ENCODE peak calls at places on chromosomes 1 and 21, in nine cellular contexts. N is IMR-90, X is H1, R is breast epithelium, K is right lobe of liver, T is sigmoid colon, D is K562, H is vagina, S is HCT116. Q is an unnamed sample.

GRCh38 chr21:43034098-43034497 is 41.5 kb downstream of the CBS start:
- DNase-seq in N (peak), X (no peak), R (no peak), K (no peak), T (no peak), D (no peak), H (no peak), S (no peak), Q (no peak)

GRCh38 chr1:192788184-192788583 is 20.7 kb upstream of the RGS2 start:
- DNase-seq in N (peak), X (no peak), R (no peak), K (peak), T (peak), D (peak), H (no peak), S (no peak), Q (peak)

GRCh38 chr1:224780736-224781135 is 148.7 kb upstream of the DNAH14 start:
- DNase-seq in N (no peak), X (no peak), R (no peak), K (no peak), T (no peak), D (no peak), H (peak), S (no peak), Q (no peak)

GRCh38 chr21:14751602-14752001 is 205.5 kb upstream of the SAMSN1 start:
- DNase-seq in N (no peak), X (no peak), R (no peak), K (no peak), T (no peak), D (no peak), H (no peak), S (no peak), Q (no peak)

GRCh38 chr1:172089768-172090510 is 248.6 kb downstream of the DNM3 start:
- DNase-seq in N (peak), X (peak), R (peak), K (peak), T (peak), D (peak), H (no peak), S (peak), Q (peak)

GRCh38 chr1:204740354-204740753 is 54.8 kb upstream of the LRRN2 start:
- DNase-seq in N (no peak), X (no peak), R (no peak), K (no peak), T (no peak), D (no peak), H (no peak), S (no peak), Q (no peak)

GRCh38 chr1:51058863-51059262 is 43.2 kb upstream of the C1orf185 start:
- DNase-seq in N (peak), X (no peak), R (no peak), K (no peak), T (no peak), D (peak), H (no peak), S (no peak), Q (no peak)

GRCh38 chr1:69246109-69246508 is 321.6 kb upstream of the LRRC7 start:
- DNase-seq in N (no peak), X (no peak), R (no peak), K (no peak), T (no peak), D (no peak), H (no peak), S (no peak), Q (no peak)

GRCh38 chr1:207336559-207337467 is 15.3 kb downstream of the CD55 start:
- DNase-seq in N (peak), X (no peak), R (no peak), K (no peak), T (no peak), D (no peak), H (no peak), S (no peak), Q (no peak)

GRCh38 chr1:40383095-40383487 is 9.6 kb downstream of the SMAP2 start:
- DNase-seq in N (no peak), X (no peak), R (no peak), K (no peak), T (no peak), D (peak), H (no peak), S (no peak), Q (no peak)

GRCh38 chr1:158930504-158930903 is 848 bp upstream of the PYHIN1 start:
- DNase-seq in N (no peak), X (no peak), R (no peak), K (no peak), T (no peak), D (no peak), H (no peak), S (no peak), Q (no peak)

GRCh38 chr1:12114916-12115315 is 51.8 kb downstream of the TNFRSF8 start:
- DNase-seq in N (no peak), X (no peak), R (no peak), K (no peak), T (no peak), D (no peak), H (no peak), S (no peak), Q (no peak)

GRCh38 chr1:50214764-50215163 is 106.0 kb downstream of the ELAVL4 start:
- DNase-seq in N (no peak), X (no peak), R (no peak), K (peak), T (no peak), D (no peak), H (no peak), S (no peak), Q (no peak)

GRCh38 chr21:33892853-33893252 is 22.8 kb downstream of the ATP5PO start:
- DNase-seq in N (no peak), X (peak), R (no peak), K (no peak), T (no peak), D (peak), H (no peak), S (no peak), Q (no peak)

GRCh38 chr1:46446646-46447498 is 42.8 kb upstream of the DMBX1 start:
- DNase-seq in N (peak), X (peak), R (peak), K (peak), T (peak), D (peak), H (no peak), S (peak), Q (peak)

GRCh38 chr1:24742090-24742938 is 2.9 kb upstream of the CLIC4 start:
- DNase-seq in N (peak), X (peak), R (no peak), K (no peak), T (no peak), D (peak), H (no peak), S (no peak), Q (peak)

GRCh38 chr1:159089184-159089791 is 12.7 kb upstream of the AIM2 start:
- DNase-seq in N (no peak), X (no peak), R (no peak), K (no peak), T (no peak), D (peak), H (no peak), S (no peak), Q (no peak)

GRCh38 chr1:41758490-41758889 is 160.2 kb downstream of the HIVEP3 start:
- DNase-seq in N (no peak), X (no peak), R (no peak), K (no peak), T (no peak), D (no peak), H (no peak), S (no peak), Q (no peak)

GRCh38 chr21:41426656-41427311 is 745 bp downstream of the MX1 start:
- DNase-seq in N (no peak), X (no peak), R (no peak), K (no peak), T (no peak), D (no peak), H (no peak), S (no peak), Q (peak)

GRCh38 chr1:218526198-218526580 is 181.1 kb downstream of the TGFB2 start:
- DNase-seq in N (no peak), X (no peak), R (no peak), K (no peak), T (no peak), D (no peak), H (no peak), S (no peak), Q (no peak)

GRCh38 chr1:162360237-162360873 is 16.3 kb downstream of the SPATA46 start:
- DNase-seq in N (no peak), X (no peak), R (no peak), K (no peak), T (no peak), D (no peak), H (no peak), S (no peak), Q (no peak)

GRCh38 chr1:214127705-214128104 is 139.9 kb downstream of the PROX1 start:
- DNase-seq in N (no peak), X (no peak), R (no peak), K (no peak), T (no peak), D (no peak), H (no peak), S (no peak), Q (no peak)

GRCh38 chr1:31153423-31153822 is 86.3 kb downstream of the NKAIN1 start:
- DNase-seq in N (no peak), X (no peak), R (no peak), K (no peak), T (no peak), D (no peak), H (no peak), S (no peak), Q (no peak)

GRCh38 chr1:167634435-167634834 is 4.4 kb downstream of the RCSD1 start:
- DNase-seq in N (no peak), X (no peak), R (no peak), K (no peak), T (no peak), D (no peak), H (no peak), S (no peak), Q (no peak)

GRCh38 chr1:32644426-32644825 is 5.9 kb downstream of the ZBTB8OS start:
- DNase-seq in N (no peak), X (no peak), R (no peak), K (no peak), T (no peak), D (no peak), H (no peak), S (no peak), Q (no peak)

GRCh38 chr1:1907098-1907736 is 7.8 kb upstream of the CALML6 start:
- DNase-seq in N (no peak), X (no peak), R (no peak), K (peak), T (no peak), D (no peak), H (no peak), S (peak), Q (no peak)

GRCh38 chr1:94316183-94316582 is 78.8 kb upstream of the ARHGAP29 start:
- DNase-seq in N (no peak), X (no peak), R (no peak), K (no peak), T (no peak), D (no peak), H (no peak), S (no peak), Q (no peak)

GRCh38 chr1:208203127-208203847 is 40.9 kb downstream of the PLXNA2 start:
- DNase-seq in N (peak), X (no peak), R (peak), K (peak), T (no peak), D (no peak), H (no peak), S (no peak), Q (no peak)

GRCh38 chr1:7299994-7300393 is 471.1 kb upstream of the VAMP3 start:
- DNase-seq in N (peak), X (no peak), R (no peak), K (no peak), T (no peak), D (no peak), H (no peak), S (no peak), Q (no peak)

GRCh38 chr1:205983925-205984725 is 19.1 kb downstream of the RAB7B start:
- DNase-seq in N (peak), X (no peak), R (peak), K (peak), T (peak), D (peak), H (no peak), S (peak), Q (peak)

DNA sequence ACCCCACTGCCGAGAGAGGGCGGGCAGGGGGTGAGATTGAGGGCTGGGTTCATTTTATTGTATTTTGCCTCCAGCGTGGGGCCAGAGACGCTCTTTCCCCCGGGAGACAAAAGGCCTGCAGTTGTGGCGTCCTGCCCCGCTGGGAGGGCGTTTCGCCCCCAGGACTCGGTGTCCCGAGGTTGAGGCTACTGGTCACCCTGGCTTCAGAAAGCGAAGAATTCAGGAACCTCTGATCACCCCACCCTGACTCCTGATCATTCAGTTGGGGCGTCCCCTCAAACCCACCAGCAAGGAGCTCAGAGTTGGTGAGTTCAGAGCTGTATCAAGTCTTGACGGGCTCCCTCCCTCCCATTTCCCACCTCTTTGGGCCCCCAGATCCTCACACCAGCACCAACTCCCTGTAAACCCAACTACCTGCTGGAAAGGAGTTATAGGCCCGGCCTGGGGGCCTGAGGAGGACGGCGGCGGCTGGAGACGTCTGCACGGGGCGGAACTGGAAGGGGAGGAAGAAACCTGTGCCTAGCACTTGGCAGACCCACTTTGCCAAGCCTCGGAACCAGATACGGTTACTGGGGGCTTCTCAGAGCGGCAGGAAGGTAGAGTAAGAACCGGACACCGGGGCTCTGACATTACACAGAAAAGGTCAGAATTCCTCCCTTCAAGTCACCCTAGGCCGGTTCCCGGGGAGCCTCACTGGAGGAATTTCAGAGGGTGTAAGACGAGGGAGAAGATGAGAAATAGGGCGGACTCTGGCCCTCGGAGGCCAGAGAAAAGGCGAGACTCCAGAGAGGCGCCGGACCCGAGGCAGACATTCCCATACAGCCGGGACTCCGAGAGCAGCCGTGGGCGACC is 761 bp upstream of the PAX7 start:
- DNase-seq in N (no peak), X (no peak), R (no peak), K (no peak), T (no peak), D (no peak), H (no peak), S (no peak), Q (no peak)
- H3K27ac ChIP-seq in N (no peak), X (no peak), R (no peak), K (no peak), T (no peak), D (no peak), H (no peak), S (no peak), Q (no peak)

DNA sequence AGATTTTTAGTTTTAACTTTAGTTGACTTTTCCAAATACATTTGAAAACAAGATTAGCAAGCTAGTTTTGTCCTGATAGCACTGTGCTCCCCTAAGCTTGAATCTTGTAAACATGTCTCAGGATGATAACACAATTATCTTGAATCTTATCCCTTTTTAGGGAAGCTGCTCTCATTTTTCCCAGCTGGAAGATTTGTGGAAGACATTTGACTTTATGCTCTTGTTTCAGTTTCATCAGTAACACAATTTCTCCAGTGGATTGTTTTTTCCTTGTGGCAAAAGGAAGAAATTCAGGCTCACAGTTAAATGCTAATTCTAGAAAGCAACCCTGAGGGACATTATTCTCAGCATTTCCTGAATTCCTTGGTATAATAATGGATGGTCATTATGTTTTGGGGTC is 88.8 kb downstream of the CDC7 start:
- DNase-seq in N (no peak), X (no peak), R (no peak), K (no peak), T (no peak), D (no peak), H (no peak), S (no peak), Q (no peak)
- TF ChIP-seq CTCF in N (no peak), X (no peak), R (peak), K (no peak), T (peak), D (no peak), H (no peak), S (no peak), Q (peak)

GRCh38 chr1:227887697-227888403 is 59.9 kb downstream of the WNT9A start:
- DNase-seq in N (no peak), X (no peak), R (no peak), K (peak), T (peak), D (no peak), H (peak), S (no peak), Q (peak)
- TF ChIP-seq POLR2A in N (no peak), X (no peak), R (no peak), K (no peak), T (no peak), D (no peak), H (no peak), S (no peak), Q (no peak)

DNA sequence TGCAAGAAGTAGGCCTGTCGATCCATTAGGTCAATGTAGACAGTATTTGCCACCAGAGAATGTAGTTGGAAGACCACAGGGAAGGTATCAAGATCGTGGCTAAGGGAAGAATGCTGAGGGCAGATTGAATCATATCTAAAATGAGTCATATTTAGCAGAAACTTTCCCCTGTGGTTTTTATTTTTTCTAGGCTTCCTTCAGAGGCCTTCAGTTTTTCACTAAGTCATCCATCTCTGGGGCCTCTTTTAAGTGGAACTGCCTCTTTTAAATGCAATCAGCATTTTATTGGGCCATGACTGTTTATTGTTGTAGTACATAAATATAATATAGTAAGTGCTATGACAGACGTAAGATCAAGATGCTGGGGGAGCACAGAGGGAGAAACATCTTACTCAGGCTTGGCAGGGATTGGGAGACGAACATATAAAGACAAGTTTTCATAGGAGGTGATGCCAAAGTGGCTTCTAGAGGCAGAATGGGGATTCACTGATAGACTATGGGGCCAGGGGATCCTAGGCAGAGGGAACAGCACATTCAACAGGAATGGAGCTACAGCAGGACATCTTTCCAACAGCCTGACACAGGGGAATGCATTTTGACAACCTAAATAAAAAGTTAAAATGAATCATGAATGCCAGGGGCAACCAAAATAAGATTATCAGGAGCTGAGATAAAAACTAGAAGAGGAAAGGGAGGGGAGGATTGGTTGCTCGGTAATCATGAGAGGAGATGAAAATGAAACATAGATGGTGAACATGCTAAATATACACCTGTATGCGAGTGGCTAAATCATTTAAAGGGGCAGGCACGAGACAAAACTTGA is 20.1 kb downstream of the UBE2U start:
- DNase-seq in N (peak), X (no peak), R (no peak), K (no peak), T (no peak), D (no peak), H (no peak), S (no peak), Q (no peak)
- H3K27ac ChIP-seq in N (peak), X (no peak), R (no peak), K (no peak), T (no peak), D (no peak), H (no peak), S (no peak), Q (no peak)

Q was measured in uterus.